ENCODE peak calls at places on chromosomes 4 and X, in ten cellular contexts. One of them, this sample, is unnamed.

GRCh38 chr4:81839347-81840042 is 367.8 kb upstream of the RASGEF1B start:
- DNase-seq in GM20000: peak
- DNase-seq in SK-N-SH: no peak
- DNase-seq in CD4-positive, alpha-beta T cell: no peak
- DNase-seq in A549: no peak
- DNase-seq in choroid plexus epithelial cell: no peak
- DNase-seq in nephron progenitor cell: no peak
- DNase-seq in fibroblast of pulmonary artery: no peak
- DNase-seq in omental fat pad: no peak
- DNase-seq in AG10803: no peak
- DNase-seq in this sample: no peak

GRCh38 chr4:6943012-6943869 is 33.6 kb downstream of the TBC1D14 start:
- DNase-seq in fibroblast of pulmonary artery: no peak
- DNase-seq in AG10803: no peak
- DNase-seq in CD4-positive, alpha-beta T cell: no peak
- DNase-seq in GM20000: no peak
- DNase-seq in A549: no peak
- DNase-seq in choroid plexus epithelial cell: no peak
- DNase-seq in omental fat pad: no peak
- DNase-seq in nephron progenitor cell: no peak
- DNase-seq in SK-N-SH: no peak
- DNase-seq in this sample: no peak

GRCh38 chr4:138553001-138553845 is 311.1 kb upstream of the SLC7A11 start:
- DNase-seq in A549: no peak
- DNase-seq in CD4-positive, alpha-beta T cell: no peak
- DNase-seq in nephron progenitor cell: no peak
- DNase-seq in fibroblast of pulmonary artery: no peak
- DNase-seq in AG10803: no peak
- DNase-seq in omental fat pad: no peak
- DNase-seq in SK-N-SH: no peak
- DNase-seq in GM20000: no peak
- DNase-seq in choroid plexus epithelial cell: no peak
- DNase-seq in this sample: no peak

GRCh38 chr4:79864470-79865190 is 208.4 kb downstream of the ANTXR2 start:
- DNase-seq in GM20000: no peak
- DNase-seq in omental fat pad: no peak
- DNase-seq in nephron progenitor cell: peak
- DNase-seq in AG10803: no peak
- DNase-seq in choroid plexus epithelial cell: peak
- DNase-seq in fibroblast of pulmonary artery: no peak
- DNase-seq in CD4-positive, alpha-beta T cell: no peak
- DNase-seq in SK-N-SH: no peak
- DNase-seq in A549: no peak
- DNase-seq in this sample: no peak

GRCh38 chrX:3713937-3714434 is 537 bp upstream of the PRKX start:
- DNase-seq in A549: no peak
- DNase-seq in SK-N-SH: peak
- DNase-seq in fibroblast of pulmonary artery: no peak
- DNase-seq in omental fat pad: no peak
- DNase-seq in choroid plexus epithelial cell: no peak
- DNase-seq in CD4-positive, alpha-beta T cell: no peak
- DNase-seq in nephron progenitor cell: peak
- DNase-seq in GM20000: peak
- DNase-seq in AG10803: no peak
- DNase-seq in this sample: no peak

GRCh38 chr4:3497554-3498389 is 34.5 kb downstream of the LRPAP1 start:
- DNase-seq in AG10803: no peak
- DNase-seq in nephron progenitor cell: no peak
- DNase-seq in GM20000: no peak
- DNase-seq in omental fat pad: no peak
- DNase-seq in SK-N-SH: no peak
- DNase-seq in A549: no peak
- DNase-seq in choroid plexus epithelial cell: no peak
- DNase-seq in CD4-positive, alpha-beta T cell: no peak
- DNase-seq in fibroblast of pulmonary artery: no peak
- DNase-seq in this sample: no peak

GRCh38 chr4:158809611-158810486 is 41.0 kb downstream of the FNIP2 start:
- DNase-seq in GM20000: peak
- DNase-seq in CD4-positive, alpha-beta T cell: no peak
- DNase-seq in SK-N-SH: no peak
- DNase-seq in AG10803: peak
- DNase-seq in A549: peak
- DNase-seq in omental fat pad: no peak
- DNase-seq in nephron progenitor cell: no peak
- DNase-seq in choroid plexus epithelial cell: peak
- DNase-seq in fibroblast of pulmonary artery: peak
- DNase-seq in this sample: peak

GRCh38 chr4:30454504-30454903 is 265.7 kb upstream of the PCDH7 start:
- DNase-seq in A549: no peak
- DNase-seq in omental fat pad: no peak
- DNase-seq in nephron progenitor cell: no peak
- DNase-seq in choroid plexus epithelial cell: no peak
- DNase-seq in GM20000: no peak
- DNase-seq in AG10803: no peak
- DNase-seq in fibroblast of pulmonary artery: no peak
- DNase-seq in SK-N-SH: no peak
- DNase-seq in CD4-positive, alpha-beta T cell: no peak
- DNase-seq in this sample: no peak

GRCh38 chrX:27565992-27566391 is 24.2 kb upstream of the DCAF8L2 start:
- DNase-seq in nephron progenitor cell: no peak
- DNase-seq in omental fat pad: no peak
- DNase-seq in CD4-positive, alpha-beta T cell: no peak
- DNase-seq in A549: no peak
- DNase-seq in GM20000: no peak
- DNase-seq in choroid plexus epithelial cell: peak
- DNase-seq in SK-N-SH: no peak
- DNase-seq in fibroblast of pulmonary artery: peak
- DNase-seq in AG10803: no peak
- DNase-seq in this sample: no peak

GRCh38 chrX:110418220-110418856 is 59.7 kb downstream of the RTL9 start:
- DNase-seq in CD4-positive, alpha-beta T cell: no peak
- DNase-seq in choroid plexus epithelial cell: peak
- DNase-seq in fibroblast of pulmonary artery: peak
- DNase-seq in omental fat pad: no peak
- DNase-seq in nephron progenitor cell: peak
- DNase-seq in GM20000: no peak
- DNase-seq in SK-N-SH: peak
- DNase-seq in A549: peak
- DNase-seq in AG10803: peak
- DNase-seq in this sample: no peak

GRCh38 chr4:123976285-123976684 is 579.7 kb downstream of the SPRY1 start:
- DNase-seq in SK-N-SH: no peak
- DNase-seq in fibroblast of pulmonary artery: peak
- DNase-seq in omental fat pad: no peak
- DNase-seq in nephron progenitor cell: peak
- DNase-seq in GM20000: no peak
- DNase-seq in AG10803: peak
- DNase-seq in A549: no peak
- DNase-seq in choroid plexus epithelial cell: peak
- DNase-seq in CD4-positive, alpha-beta T cell: no peak
- DNase-seq in this sample: no peak

GRCh38 chr4:43776371-43776770 is 672.2 kb downstream of the KCTD8 start:
- DNase-seq in fibroblast of pulmonary artery: peak
- DNase-seq in choroid plexus epithelial cell: peak
- DNase-seq in omental fat pad: no peak
- DNase-seq in GM20000: peak
- DNase-seq in SK-N-SH: peak
- DNase-seq in AG10803: no peak
- DNase-seq in CD4-positive, alpha-beta T cell: no peak
- DNase-seq in A549: no peak
- DNase-seq in nephron progenitor cell: no peak
- DNase-seq in this sample: no peak

DNA sequence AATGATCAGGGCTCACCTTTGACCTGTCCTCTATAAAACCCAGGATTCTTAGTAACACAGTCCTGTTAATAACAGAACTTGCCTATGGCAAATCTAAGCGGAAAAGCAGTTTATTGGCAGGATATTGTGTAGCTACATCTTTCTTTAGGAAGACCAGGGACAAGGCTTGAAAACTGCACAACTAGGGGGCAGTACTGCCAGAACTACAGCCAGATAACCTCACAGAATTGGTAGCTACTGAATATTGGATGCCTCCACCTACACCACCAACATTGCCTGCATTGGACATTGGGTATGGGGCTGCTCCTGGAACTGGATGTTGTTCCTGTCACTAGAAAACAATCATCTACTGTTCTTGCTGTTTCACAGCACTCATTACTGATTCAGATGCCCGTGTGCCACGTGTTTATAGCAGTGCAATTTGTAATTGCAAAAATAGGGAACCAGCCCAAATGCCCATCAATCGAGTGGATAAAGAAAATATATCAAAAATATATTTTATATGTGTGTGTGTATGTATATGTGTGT is 47.4 kb downstream of the REPS2 start:
- DNase-seq in choroid plexus epithelial cell: peak
- DNase-seq in CD4-positive, alpha-beta T cell: no peak
- DNase-seq in fibroblast of pulmonary artery: no peak
- DNase-seq in omental fat pad: no peak
- DNase-seq in AG10803: no peak
- DNase-seq in SK-N-SH: no peak
- DNase-seq in A549: peak
- DNase-seq in nephron progenitor cell: no peak
- DNase-seq in GM20000: no peak
- DNase-seq in this sample: no peak
- TF ChIP-seq CTCF in choroid plexus epithelial cell: peak
- TF ChIP-seq CTCF in CD4-positive, alpha-beta T cell: no peak
- TF ChIP-seq CTCF in fibroblast of pulmonary artery: no peak
- TF ChIP-seq CTCF in omental fat pad: no peak
- TF ChIP-seq CTCF in AG10803: no peak
- TF ChIP-seq CTCF in SK-N-SH: peak
- TF ChIP-seq CTCF in A549: no peak
- TF ChIP-seq CTCF in nephron progenitor cell: no peak
- TF ChIP-seq CTCF in GM20000: no peak
- TF ChIP-seq CTCF in this sample: no peak

DNA sequence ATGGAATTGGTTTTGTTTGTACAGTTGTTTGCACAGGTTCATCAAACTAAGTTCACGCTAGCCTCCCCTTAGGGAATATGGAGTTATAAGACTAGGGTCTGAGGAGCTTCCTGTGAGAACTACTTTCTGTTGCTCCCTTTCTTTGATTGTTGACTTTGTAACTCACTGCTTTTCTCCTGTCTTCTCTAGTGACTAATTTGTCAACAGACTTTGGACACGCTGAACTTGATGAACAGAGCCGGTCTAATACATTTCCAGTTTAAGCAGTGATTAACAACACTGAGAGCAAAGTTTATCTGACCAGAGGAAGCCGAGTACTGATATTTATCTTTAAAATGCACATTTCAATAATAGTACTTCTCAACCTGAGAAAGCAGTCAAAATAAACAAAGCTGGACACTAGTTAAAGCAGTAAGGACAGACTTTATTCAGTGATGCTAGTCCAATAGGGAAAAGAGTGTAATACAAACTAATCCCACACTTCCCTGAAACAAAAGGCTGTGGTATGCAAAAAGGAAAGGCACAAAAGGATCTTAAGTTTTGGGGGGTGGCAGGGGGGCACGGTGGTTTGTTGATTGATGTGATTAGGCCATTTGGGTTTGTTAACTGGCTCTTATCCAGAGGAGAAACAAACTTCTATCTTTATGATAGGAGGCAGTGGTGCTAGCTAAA is 2.7 kb upstream of the NUDT9 start:
- DNase-seq in CD4-positive, alpha-beta T cell: no peak
- DNase-seq in A549: peak
- DNase-seq in omental fat pad: no peak
- DNase-seq in choroid plexus epithelial cell: peak
- DNase-seq in SK-N-SH: no peak
- DNase-seq in nephron progenitor cell: no peak
- DNase-seq in fibroblast of pulmonary artery: no peak
- DNase-seq in GM20000: no peak
- DNase-seq in AG10803: no peak
- DNase-seq in this sample: no peak
- TF ChIP-seq CTCF in CD4-positive, alpha-beta T cell: no peak
- TF ChIP-seq CTCF in A549: no peak
- TF ChIP-seq CTCF in omental fat pad: no peak
- TF ChIP-seq CTCF in choroid plexus epithelial cell: no peak
- TF ChIP-seq CTCF in SK-N-SH: no peak
- TF ChIP-seq CTCF in nephron progenitor cell: no peak
- TF ChIP-seq CTCF in fibroblast of pulmonary artery: no peak
- TF ChIP-seq CTCF in GM20000: no peak
- TF ChIP-seq CTCF in AG10803: no peak
- TF ChIP-seq CTCF in this sample: no peak

DNA sequence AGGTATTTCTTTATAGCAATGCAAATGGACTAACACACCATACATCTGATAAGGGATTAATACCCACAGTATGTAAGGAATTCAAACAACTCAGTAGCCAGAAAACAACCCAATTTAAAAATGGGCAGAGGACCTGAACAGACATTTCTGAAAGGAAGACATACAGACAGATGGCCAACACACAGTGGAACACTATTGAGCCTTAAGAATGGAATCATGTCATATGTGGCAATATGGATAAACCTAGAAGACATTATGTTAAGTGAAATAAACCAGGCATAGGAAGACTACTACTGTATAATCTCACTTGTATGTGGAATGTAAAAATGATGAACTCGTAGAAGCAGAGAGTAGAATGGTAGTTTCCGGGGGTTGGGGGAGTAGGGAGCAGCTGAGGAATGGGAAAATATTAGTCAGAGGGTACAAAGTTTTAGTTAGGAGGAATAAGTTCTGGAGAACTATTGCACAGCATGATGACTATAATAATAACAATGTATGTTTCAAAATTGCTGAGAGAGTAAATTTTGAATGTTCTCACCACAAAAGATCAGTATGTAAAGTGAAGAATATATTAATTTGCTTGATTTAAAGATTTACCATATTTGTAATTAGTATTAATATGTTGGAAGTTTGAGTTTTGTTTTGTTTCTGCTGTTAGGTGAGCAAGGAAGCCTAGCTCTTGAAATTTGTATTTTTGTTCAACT is 25.2 kb downstream of the WDR44 start:
- DNase-seq in GM20000: no peak
- DNase-seq in A549: no peak
- DNase-seq in AG10803: peak
- DNase-seq in omental fat pad: no peak
- DNase-seq in fibroblast of pulmonary artery: peak
- DNase-seq in SK-N-SH: no peak
- DNase-seq in CD4-positive, alpha-beta T cell: no peak
- DNase-seq in nephron progenitor cell: no peak
- DNase-seq in choroid plexus epithelial cell: peak
- DNase-seq in this sample: no peak
- TF ChIP-seq CTCF in GM20000: no peak
- TF ChIP-seq CTCF in A549: no peak
- TF ChIP-seq CTCF in AG10803: no peak
- TF ChIP-seq CTCF in omental fat pad: no peak
- TF ChIP-seq CTCF in fibroblast of pulmonary artery: no peak
- TF ChIP-seq CTCF in SK-N-SH: no peak
- TF ChIP-seq CTCF in CD4-positive, alpha-beta T cell: no peak
- TF ChIP-seq CTCF in nephron progenitor cell: no peak
- TF ChIP-seq CTCF in choroid plexus epithelial cell: no peak
- TF ChIP-seq CTCF in this sample: no peak

DNA sequence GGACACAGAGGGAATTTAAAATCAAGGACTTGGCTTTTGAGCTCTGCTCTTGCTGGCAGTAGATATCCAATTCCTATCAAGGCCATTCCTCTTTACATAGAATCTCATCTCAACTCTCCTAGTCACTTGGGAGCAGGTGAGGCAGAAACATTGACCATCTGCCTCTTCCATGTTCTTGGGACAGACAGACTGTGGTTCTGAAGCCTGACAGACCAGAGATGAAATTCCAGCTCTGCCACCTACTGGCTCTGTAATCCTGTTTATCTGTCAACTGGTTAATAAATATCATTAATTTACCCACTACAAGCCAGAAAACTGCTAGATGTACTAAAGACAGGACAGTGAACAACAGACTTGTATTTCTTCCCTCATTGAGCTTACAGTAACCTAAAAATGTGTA is 300.8 kb downstream of the ADGRL3 start:
- DNase-seq in CD4-positive, alpha-beta T cell: no peak
- DNase-seq in fibroblast of pulmonary artery: peak
- DNase-seq in omental fat pad: no peak
- DNase-seq in choroid plexus epithelial cell: peak
- DNase-seq in SK-N-SH: no peak
- DNase-seq in AG10803: no peak
- DNase-seq in GM20000: no peak
- DNase-seq in A549: no peak
- DNase-seq in nephron progenitor cell: no peak
- DNase-seq in this sample: no peak
- TF ChIP-seq CTCF in CD4-positive, alpha-beta T cell: no peak
- TF ChIP-seq CTCF in fibroblast of pulmonary artery: peak
- TF ChIP-seq CTCF in omental fat pad: no peak
- TF ChIP-seq CTCF in choroid plexus epithelial cell: peak
- TF ChIP-seq CTCF in SK-N-SH: no peak
- TF ChIP-seq CTCF in AG10803: no peak
- TF ChIP-seq CTCF in GM20000: no peak
- TF ChIP-seq CTCF in A549: no peak
- TF ChIP-seq CTCF in nephron progenitor cell: no peak
- TF ChIP-seq CTCF in this sample: no peak

This sample was measured in GM13976.